ENCODE peak calls at places on chromosomes 4 and X, in nine cellular contexts. O is hypothalamus; P is naive thymus-derived CD4-positive, alpha-beta T cell; B is AG10803; M is activated T-cell treated with anti-CD3 and anti-CD28 coated beads, Interleukin-2, amount 50 U/mL, for 1 hour; L is PC-3; A is SK-N-SH; H is hepatocyte; K is Caki2. D is an unnamed sample.

GRCh38 chr4:182245541-182246245 is 2.5 kb downstream of the TENM3 start:
- DNase-seq in B (peak), A (no peak), M (no peak), L (no peak), P (no peak), O (no peak), K (peak), H (peak), D (no peak)

GRCh38 chr4:76997454-76997853 is 47.9 kb downstream of the SEPTIN11 start:
- DNase-seq in H (no peak), B (no peak), A (no peak), P (no peak), M (no peak), K (no peak), O (no peak), L (no peak), D (no peak)

GRCh38 chr4:13988347-13989265 is 361.1 kb upstream of the BOD1L1 start:
- DNase-seq in K (peak), L (peak), A (no peak), M (no peak), B (peak), H (peak), P (no peak), O (no peak), D (no peak)

GRCh38 chrX:148311544-148311943 is 188.9 kb upstream of the AFF2 start:
- DNase-seq in O (no peak), K (no peak), B (no peak), M (no peak), H (no peak), P (no peak), A (no peak), L (no peak), D (no peak)

GRCh38 chr4:128570380-128570779 is 239.1 kb upstream of the JADE1 start:
- DNase-seq in O (no peak), A (no peak), H (no peak), B (peak), P (no peak), K (no peak), M (no peak), L (peak), D (no peak)

GRCh38 chrX:149522914-149523313 is 17.8 kb upstream of the IDS start:
- DNase-seq in P (no peak), A (no peak), H (peak), L (no peak), B (no peak), K (peak), O (no peak), M (no peak), D (no peak)

GRCh38 chr4:173746424-173746823 is 216.4 kb upstream of the HAND2 start:
- DNase-seq in B (no peak), L (no peak), K (no peak), A (no peak), O (no peak), H (no peak), M (no peak), P (no peak), D (no peak)

GRCh38 chrX:74505437-74505836 is 84.1 kb downstream of the SLC16A2 start:
- DNase-seq in P (no peak), M (no peak), O (no peak), L (no peak), B (no peak), A (no peak), H (no peak), K (no peak), D (no peak)

GRCh38 chr4:53137468-53137867 is 228.4 kb downstream of the SCFD2 start:
- DNase-seq in H (no peak), A (no peak), L (no peak), B (no peak), O (no peak), K (no peak), M (no peak), P (no peak), D (no peak)

GRCh38 chr4:141448490-141448889 is 187.9 kb upstream of the IL15 start:
- DNase-seq in H (no peak), L (peak), A (no peak), B (no peak), O (no peak), P (no peak), K (no peak), M (no peak), D (no peak)

GRCh38 chrX:97846718-97847237 is 963.1 kb downstream of the RPA4 start:
- DNase-seq in K (no peak), P (no peak), B (no peak), M (no peak), A (peak), O (no peak), H (no peak), L (no peak), D (no peak)

GRCh38 chrX:133594156-133594555 is 178.9 kb upstream of the GPC4 start:
- DNase-seq in L (no peak), A (no peak), O (no peak), B (no peak), K (peak), H (no peak), P (no peak), M (no peak), D (no peak)

GRCh38 chr4:169914871-169915270 is 111.3 kb downstream of the MFAP3L start:
- DNase-seq in A (no peak), O (no peak), K (no peak), B (no peak), P (no peak), M (no peak), L (no peak), H (no peak), D (no peak)

GRCh38 chrX:153684447-153685178 is 3.1 kb upstream of the SLC6A8 start:
- DNase-seq in A (no peak), P (no peak), M (peak), O (no peak), K (no peak), H (no peak), B (no peak), L (no peak), D (no peak)

GRCh38 chrX:51860679-51861078 is 32.7 kb upstream of the MAGED1 start:
- DNase-seq in M (no peak), A (peak), H (peak), O (no peak), L (peak), P (no peak), B (peak), K (no peak), D (no peak)

GRCh38 chrX:69546417-69546816 is 42.3 kb downstream of the NALF2 start:
- DNase-seq in B (no peak), M (no peak), H (no peak), A (no peak), L (no peak), P (no peak), K (no peak), O (no peak), D (no peak)

GRCh38 chrX:57286507-57287251 is at the start of gene FAAH2:
- DNase-seq in A (no peak), K (peak), H (peak), P (peak), L (peak), O (no peak), M (peak), B (no peak), D (no peak)

GRCh38 chr4:101283436-101283835 is 63.9 kb downstream of the PPP3CA start:
- DNase-seq in P (no peak), A (no peak), H (no peak), L (no peak), B (no peak), K (no peak), M (no peak), O (no peak), D (no peak)

GRCh38 chr4:145954924-145955339 is 16.3 kb upstream of the ZNF827 start:
- DNase-seq in K (peak), O (no peak), H (peak), M (no peak), A (no peak), B (peak), L (peak), P (no peak), D (no peak)

GRCh38 chr4:74474345-74475099 is 29.6 kb downstream of the AREG start:
- DNase-seq in H (no peak), L (no peak), A (no peak), O (no peak), B (peak), K (no peak), P (no peak), M (no peak), D (no peak)

GRCh38 chrX:33336783-33337182 is 125.4 kb upstream of the DMD start:
- DNase-seq in K (no peak), M (no peak), P (no peak), B (no peak), H (peak), O (no peak), A (no peak), L (peak), D (no peak)

GRCh38 chr4:8330821-8331566 is 61.4 kb downstream of the HTRA3 start:
- DNase-seq in O (no peak), B (peak), K (no peak), L (no peak), P (no peak), A (no peak), M (peak), H (no peak), D (no peak)

GRCh38 chr4:139144911-139145551 is 32.0 kb downstream of the ELF2 start:
- DNase-seq in L (no peak), H (peak), B (no peak), K (no peak), P (no peak), A (no peak), M (no peak), O (no peak), D (no peak)

GRCh38 chrX:38232287-38232686 is 11.6 kb upstream of the SRPX start:
- DNase-seq in H (no peak), M (no peak), A (no peak), K (no peak), O (no peak), P (no peak), L (peak), B (peak), D (no peak)

GRCh38 chr4:16055454-16055853 is 28.4 kb downstream of the PROM1 start:
- DNase-seq in P (no peak), L (no peak), A (no peak), O (no peak), H (no peak), B (no peak), K (no peak), M (no peak), D (no peak)

GRCh38 chr4:21806991-21807390 is 141.6 kb downstream of the KCNIP4 start:
- DNase-seq in P (no peak), O (no peak), A (no peak), B (no peak), K (no peak), H (no peak), M (no peak), L (peak), D (no peak)

GRCh38 chr4:135243960-135244561 is 1042.5 kb upstream of the PABPC4L start:
- DNase-seq in M (no peak), B (peak), O (no peak), K (no peak), P (no peak), L (no peak), H (peak), A (no peak), D (no peak)

GRCh38 chr4:106247600-106247999 is 68.4 kb downstream of the TBCK start:
- DNase-seq in P (no peak), O (no peak), B (no peak), K (no peak), H (no peak), L (no peak), M (no peak), A (no peak), D (no peak)

GRCh38 chr4:39043058-39043696 is 11.0 kb upstream of the TMEM156 start:
- DNase-seq in L (peak), A (no peak), B (no peak), O (no peak), K (peak), M (no peak), H (peak), P (no peak), D (no peak)

GRCh38 chr4:110527156-110527555 is 51.2 kb downstream of the ENPEP start:
- DNase-seq in A (no peak), O (no peak), H (no peak), B (no peak), K (no peak), L (no peak), M (no peak), P (no peak), D (no peak)

D was measured in vagina.